ENCODE peak calls at places on chromosome 4, in eight cellular contexts. B is dorsolateral prefrontal cortex, K is lower lobe of right lung, P is AG10803, T is spleen, N is cardiac muscle cell, Q is lung, W is esophagus muscularis mucosa. D is an unnamed sample.

GRCh38 chr4:127446309-127446708 is 186.4 kb upstream of the INTU start:
- DNase-seq in K (no peak), T (no peak), B (no peak), W (no peak), Q (no peak), N (no peak), P (peak; percentile 4), D (no peak)

GRCh38 chr4:3688018-3688998 is 77.9 kb upstream of the ADRA2C start:
- DNase-seq in Q (no peak), T (peak; percentile 56), K (no peak), P (no peak), B (no peak), W (no peak), N (no peak), D (peak; percentile 39)

GRCh38 chr4:8502371-8502770 is 61.8 kb downstream of the TRMT44 start:
- DNase-seq in Q (no peak), P (no peak), B (no peak), T (no peak), K (no peak), N (no peak), W (no peak), D (no peak)

GRCh38 chr4:3416821-3417221 is 24.9 kb upstream of the HGFAC start:
- DNase-seq in N (no peak), P (no peak), K (no peak), Q (no peak), W (no peak), B (no peak), T (peak; percentile 68), D (no peak)

GRCh38 chr4:177490769-177491168 is 48.5 kb upstream of the AGA start:
- DNase-seq in N (no peak), T (no peak), W (no peak), Q (no peak), K (no peak), P (no peak), B (no peak), D (no peak)

GRCh38 chr4:38860788-38861424 is 4.3 kb upstream of the TLR6 start:
- DNase-seq in B (no peak), K (peak; percentile 60), W (no peak), Q (peak; percentile 48), T (peak; percentile 86), N (peak; percentile 67), P (peak; percentile 15), D (peak; percentile 60)

GRCh38 chr4:17981063-17981462 is 40.5 kb downstream of the LCORL start:
- DNase-seq in B (no peak), N (no peak), Q (no peak), P (no peak), W (no peak), K (no peak), T (no peak), D (peak; percentile 18)

GRCh38 chr4:133316874-133317273 is 167.8 kb downstream of the PCDH10 start:
- DNase-seq in K (no peak), T (no peak), N (no peak), P (no peak), Q (no peak), B (no peak), W (no peak), D (no peak)

GRCh38 chr4:108029321-108029720 is 39.6 kb downstream of the HADH start:
- DNase-seq in K (no peak), T (no peak), P (no peak), W (no peak), N (no peak), B (no peak), Q (no peak), D (no peak)

GRCh38 chr4:95563638-95564337 is 15.0 kb upstream of the UNC5C start:
- DNase-seq in B (no peak), Q (no peak), W (no peak), T (no peak), P (no peak), N (no peak), K (no peak), D (no peak)

DNA sequence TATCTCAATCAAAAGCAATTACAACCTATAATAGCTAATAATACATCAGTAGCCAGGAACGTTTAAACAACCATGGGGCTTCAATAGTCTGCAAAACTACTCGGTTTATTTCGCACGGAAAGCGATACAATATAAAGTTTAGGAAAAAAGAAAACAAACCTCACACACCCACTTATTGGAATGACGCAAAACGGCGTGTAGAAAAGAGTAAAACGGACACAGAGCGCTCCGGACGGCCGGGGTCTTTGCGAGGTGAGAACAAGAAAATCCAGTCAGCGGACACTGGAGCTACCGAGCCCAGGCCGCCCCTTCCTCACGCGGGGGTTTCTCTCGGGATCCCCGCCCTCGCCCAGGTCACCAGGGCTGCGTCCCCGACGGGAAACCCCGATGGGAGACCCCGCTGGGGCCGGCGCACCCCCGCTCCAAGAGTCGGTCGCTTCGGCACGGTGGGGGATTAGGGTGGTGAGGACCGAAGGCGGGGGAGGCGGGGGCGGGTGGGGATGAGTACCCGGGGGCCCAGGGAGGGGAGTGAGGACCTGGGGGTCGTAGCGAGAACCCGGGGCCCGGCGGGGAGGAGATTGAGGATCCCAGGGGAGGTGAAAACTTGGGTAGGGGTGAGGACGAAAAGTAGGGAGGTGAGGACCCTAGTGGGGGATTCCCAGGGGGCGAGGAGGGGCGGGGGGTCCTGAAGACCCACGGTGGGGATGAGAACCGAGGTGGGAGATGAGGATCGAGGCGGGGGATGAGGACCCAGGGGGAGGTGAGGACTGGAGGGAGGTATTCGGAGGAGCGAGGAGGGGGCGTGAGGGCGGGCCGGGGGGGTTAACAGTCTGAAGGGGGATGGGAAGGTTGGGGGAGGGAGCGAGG is 737 bp downstream of the NELFA start:
- DNase-seq in W (peak; percentile 87), K (peak; percentile 53), P (no peak), Q (no peak), T (peak; percentile 82), B (no peak), N (peak; percentile 35), D (peak; percentile 30)
- TF ChIP-seq CTCF in W (no peak), K (no peak), P (no peak), Q (no peak), T (no peak), B (no peak), N (no peak), D (no peak)

DNA sequence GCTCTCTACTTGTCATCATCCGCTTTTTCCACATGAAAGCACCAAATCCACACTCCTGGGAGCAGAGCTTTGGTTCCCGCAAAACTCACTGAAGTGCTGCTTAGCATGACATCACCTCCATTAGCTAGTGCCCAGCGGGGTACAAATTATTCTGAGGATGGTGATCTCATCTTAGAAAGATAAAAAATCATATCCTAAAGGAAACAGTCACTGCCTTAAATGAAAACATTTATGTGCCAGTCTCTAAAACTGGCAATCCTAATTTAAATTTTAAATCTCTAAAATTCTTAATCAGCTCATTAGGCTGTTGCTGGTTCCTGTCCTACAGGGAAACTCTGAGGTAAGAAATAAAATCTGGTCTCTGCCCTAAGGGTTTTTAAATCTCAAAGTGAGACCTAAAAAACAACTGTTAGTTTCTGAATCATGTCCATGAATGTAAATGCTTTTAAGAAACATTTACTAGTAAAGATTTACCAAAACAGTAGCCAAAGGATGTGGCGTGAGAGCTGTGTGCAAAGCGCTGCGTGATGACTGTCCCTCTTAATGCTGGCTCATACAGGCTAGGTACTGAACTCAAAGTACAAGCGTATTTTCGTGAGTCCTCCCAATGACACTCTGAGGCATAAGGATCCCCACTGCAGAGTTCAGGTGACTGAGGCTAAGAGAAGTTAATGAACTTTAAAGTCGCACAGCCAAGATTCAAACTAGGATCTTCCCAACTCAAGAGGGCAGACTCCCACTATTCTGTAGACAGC is 4.5 kb downstream of the CASP3 start:
- DNase-seq in W (no peak), N (no peak), K (no peak), B (no peak), T (no peak), Q (no peak), P (no peak), D (no peak)
- H3K4me3 ChIP-seq in W (no peak overlapping the region), N (no peak overlapping the region), K (no peak overlapping the region), B (no peak overlapping the region), T (no peak overlapping the region), Q (no peak overlapping the region), P (no peak overlapping the region), D (no peak overlapping the region)

GRCh38 chr4:139872274-139872673 is 206.7 kb downstream of the MGST2 start:
- DNase-seq in B (no peak), Q (no peak), P (peak; percentile 94), N (no peak), W (no peak), T (no peak), K (no peak), D (peak; percentile 71)

GRCh38 chr4:139878050-139878449 is 212.4 kb downstream of the MGST2 start:
- DNase-seq in B (no peak), K (no peak), P (no peak), N (no peak), Q (no peak), T (no peak), W (no peak), D (no peak)

GRCh38 chr4:139873111-139873866 is 207.7 kb downstream of the MGST2 start:
- DNase-seq in B (no peak), T (no peak), P (peak; percentile 91), K (no peak), Q (no peak), N (no peak), W (no peak), D (no peak)

GRCh38 chr4:139875456-139875855 is 209.8 kb downstream of the MGST2 start:
- DNase-seq in K (no peak), T (no peak), N (no peak), P (no peak), B (no peak), W (no peak), Q (no peak), D (peak; percentile 25)

DNA sequence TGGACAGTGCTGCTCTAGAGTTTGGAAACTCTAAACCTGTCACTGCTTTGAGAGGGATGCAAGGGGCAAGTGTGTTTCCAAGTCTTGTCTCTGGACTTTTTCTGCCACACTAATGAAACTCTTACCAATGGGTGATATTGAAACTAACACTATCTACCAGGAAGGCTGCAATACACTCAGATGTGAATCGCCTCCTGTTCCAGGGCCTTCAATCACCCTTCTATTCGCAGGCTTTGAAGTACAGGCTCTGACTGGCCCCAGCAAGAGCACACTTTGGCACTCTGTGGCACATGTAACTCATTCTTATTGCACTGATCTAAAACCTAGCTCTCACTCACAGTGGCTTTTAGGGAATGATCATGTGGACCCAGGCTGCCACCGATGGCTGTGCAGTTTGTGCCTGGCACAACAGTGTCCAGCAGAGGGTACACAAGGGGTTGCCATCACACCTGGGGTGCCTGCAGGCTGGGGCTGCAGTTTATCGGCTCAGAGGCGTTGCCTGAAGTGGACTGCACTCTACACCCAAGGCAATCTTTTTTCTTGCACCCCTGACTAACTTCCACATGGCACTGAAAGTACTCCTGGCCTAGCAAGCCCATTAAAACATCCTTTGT is 210.8 kb downstream of the MGST2 start:
- DNase-seq in Q (no peak), W (no peak), N (peak; percentile 59), B (no peak), P (no peak), K (no peak), T (no peak), D (no peak)
- TF ChIP-seq CTCF in Q (no peak), W (no peak), N (no peak), B (no peak), P (no peak), K (no peak), T (no peak), D (no peak)

DNA sequence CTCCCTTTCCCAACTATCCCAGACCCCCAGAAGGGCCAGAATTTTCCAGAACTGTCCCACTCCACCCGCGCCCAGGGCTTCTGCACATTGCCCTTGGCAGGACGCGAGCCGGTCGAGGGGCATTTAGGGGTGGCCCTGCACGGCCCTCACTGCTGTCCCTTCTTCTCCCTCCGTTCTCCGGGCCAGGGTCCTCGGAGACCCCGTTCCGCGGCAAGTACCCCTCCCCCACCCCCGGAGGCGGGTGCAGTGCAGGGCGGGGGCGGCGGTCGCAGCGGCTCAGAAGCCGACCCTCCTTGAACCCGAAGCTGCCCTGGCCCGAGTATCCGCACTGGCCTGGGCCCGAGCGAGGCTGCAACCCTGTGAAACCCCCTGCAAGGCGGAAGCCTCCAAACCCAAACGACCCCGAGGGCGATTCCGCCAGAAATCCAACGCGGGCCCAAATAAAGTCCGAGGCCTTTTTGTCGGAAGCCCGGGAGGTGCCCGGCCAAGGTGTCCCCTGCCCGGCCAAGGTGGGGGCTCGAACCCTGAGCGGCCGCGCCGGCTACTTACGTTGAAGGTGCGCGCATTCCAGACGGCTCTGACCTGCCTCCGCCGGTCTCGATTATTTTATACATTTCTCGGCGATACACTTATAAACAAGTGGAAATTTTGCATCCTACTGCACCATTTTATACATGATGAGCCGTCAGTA is 53.2 kb upstream of the TMEM33 start:
- DNase-seq in K (no peak), B (no peak), W (no peak), T (peak; percentile 76), N (no peak), P (no peak), Q (no peak), D (no peak)
- H3K4me3 ChIP-seq in K (peak overlapping the region; percentile 48), B (peak overlapping the region; percentile 60), W (peak overlapping the region; percentile 51), T (peak overlapping the region; percentile 36), N (peak overlapping the region; percentile 18), P (no peak overlapping the region), Q (no peak overlapping the region), D (no peak overlapping the region)